ENCODE peak calls at places on chromosome 14, in eight cellular contexts. Z is tibial artery, D is cardiac fibroblast, U is nephron progenitor cell, T is foreskin fibroblast, B is hepatic stellate cell, W is neuronal stem cell, M is bronchial epithelial cell. Q is an unnamed sample.

GRCh38 chr14:42930058-42930457 is 1323.4 kb downstream of the LRFN5 start:
- DNase-seq in W (no peak), Z (no peak), M (no peak), T (no peak), B (no peak), D (no peak), U (peak; percentile 12), Q (no peak)

GRCh38 chr14:61977217-61977616 is 215.0 kb downstream of the SNAPC1 start:
- DNase-seq in Z (no peak), T (no peak), U (no peak), B (no peak), D (peak; percentile 34), W (no peak), M (peak; percentile 52), Q (no peak)

GRCh38 chr14:26170885-26171284 is 426.9 kb downstream of the NOVA1 start:
- DNase-seq in M (peak; percentile 57), D (no peak), U (no peak), Z (no peak), W (no peak), B (no peak), T (no peak), Q (no peak)

GRCh38 chr14:64550539-64551333 is 975 bp downstream of the PPP1R36 start:
- DNase-seq in T (no peak), Z (no peak), M (no peak), U (no peak), B (no peak), D (no peak), W (no peak), Q (no peak)

GRCh38 chr14:105252552-105253328 is 4.4 kb downstream of the BTBD6 start:
- DNase-seq in T (no peak), M (no peak), U (no peak), B (no peak), W (no peak), Z (no peak), D (no peak), Q (no peak)

GRCh38 chr14:23129759-23130316 is 10.8 kb upstream of the CEBPE start:
- DNase-seq in Z (no peak), W (no peak), B (no peak), M (peak; percentile 42), U (no peak), D (no peak), T (no peak), Q (no peak)

GRCh38 chr14:32623300-32624093 is 294.4 kb downstream of the AKAP6 start:
- DNase-seq in B (peak; percentile 5), U (no peak), M (peak; percentile 76), Z (peak; percentile 64), W (no peak), T (peak; percentile 33), D (peak; percentile 78), Q (peak; percentile 9)

GRCh38 chr14:96167224-96168148 is 37.2 kb upstream of the BDKRB2 start:
- DNase-seq in Z (no peak), D (peak; percentile 67), B (peak; percentile 85), U (no peak), W (no peak), M (peak; percentile 83), T (peak; percentile 77), Q (peak; percentile 49)

GRCh38 chr14:102573591-102574046 is 18.8 kb upstream of the RCOR1 start:
- DNase-seq in B (no peak), D (no peak), U (no peak), Z (no peak), W (no peak), T (no peak), M (no peak), Q (no peak)